ENCODE peak calls at places on chromosomes 1 and 21, in four cellular contexts. K is spleen, J is GM12878, T is H1. Z is an unnamed sample.

GRCh38 chr1:212179394-212180076 is 105.7 kb upstream of the PPP2R5A start:
- DNase-seq in K (no peak), J (no peak), T (no peak), Z (no peak)

GRCh38 chr1:84862810-84863251 is 30.2 kb downstream of the LPAR3 start:
- DNase-seq in K (no peak), J (peak), T (no peak), Z (no peak)

GRCh38 chr1:91402023-91402422 is 2.6 kb downstream of the HFM1 start:
- DNase-seq in K (no peak), J (no peak), T (no peak), Z (no peak)

GRCh38 chr21:15688016-15688415 is 41.8 kb upstream of the USP25 start:
- DNase-seq in K (no peak), J (no peak), T (no peak), Z (no peak)

GRCh38 chr1:187408217-187409004 is 579.7 kb downstream of the PLA2G4A start:
- DNase-seq in K (no peak), J (no peak), T (no peak), Z (no peak)

GRCh38 chr1:1197551-1198422 is 8.6 kb downstream of the TNFRSF18 start:
- DNase-seq in K (peak), J (no peak), T (no peak), Z (no peak)

GRCh38 chr1:168824418-168824817 is 95.4 kb upstream of the DPT start:
- DNase-seq in K (no peak), J (no peak), T (no peak), Z (no peak)

GRCh38 chr1:243407284-243408018 is 151.6 kb downstream of the SDCCAG8 start:
- DNase-seq in K (no peak), J (no peak), T (no peak), Z (no peak)

GRCh38 chr1:169588785-169589485 is 2.7 kb upstream of the F5 start:
- DNase-seq in K (no peak), J (no peak), T (no peak), Z (peak)

GRCh38 chr1:165381745-165382530 is 25.4 kb upstream of the LMX1A start:
- DNase-seq in K (no peak), J (no peak), T (no peak), Z (no peak)

GRCh38 chr1:168719306-168720111 is 9.5 kb downstream of the DPT start:
- DNase-seq in K (no peak), J (peak), T (no peak), Z (no peak)

GRCh38 chr1:62728963-62729362 is 40.8 kb upstream of the DOCK7 start:
- DNase-seq in K (no peak), J (no peak), T (no peak), Z (no peak)

GRCh38 chr1:18948913-18949688 is 7.4 kb downstream of the IFFO2 start:
- DNase-seq in K (no peak), J (no peak), T (no peak), Z (no peak)

DNA sequence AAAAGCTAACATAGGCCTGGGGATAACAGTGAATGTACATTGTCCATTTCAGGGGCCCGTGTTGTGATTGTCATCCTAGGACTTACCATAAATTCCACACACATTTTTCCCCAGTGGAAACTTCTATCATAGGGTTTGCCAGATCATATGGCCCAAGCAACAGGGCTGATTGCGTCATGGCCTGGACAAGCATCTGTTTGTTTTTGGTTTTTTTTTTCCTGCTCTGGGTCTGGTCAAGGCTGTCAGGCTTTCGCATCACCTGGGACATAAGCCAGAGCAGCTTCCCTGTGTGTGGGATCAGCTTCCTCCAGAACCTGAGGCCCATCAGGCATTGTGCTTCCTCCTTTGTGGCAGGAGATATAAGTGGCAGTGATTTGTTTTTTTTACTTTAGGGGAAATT is 598.5 kb upstream of the USP24 start:
- DNase-seq in K (no peak), J (no peak), T (no peak), Z (no peak)
- TF ChIP-seq POLR2AphosphoS5 in K (no peak), J (no peak), T (no peak), Z (peak)

DNA sequence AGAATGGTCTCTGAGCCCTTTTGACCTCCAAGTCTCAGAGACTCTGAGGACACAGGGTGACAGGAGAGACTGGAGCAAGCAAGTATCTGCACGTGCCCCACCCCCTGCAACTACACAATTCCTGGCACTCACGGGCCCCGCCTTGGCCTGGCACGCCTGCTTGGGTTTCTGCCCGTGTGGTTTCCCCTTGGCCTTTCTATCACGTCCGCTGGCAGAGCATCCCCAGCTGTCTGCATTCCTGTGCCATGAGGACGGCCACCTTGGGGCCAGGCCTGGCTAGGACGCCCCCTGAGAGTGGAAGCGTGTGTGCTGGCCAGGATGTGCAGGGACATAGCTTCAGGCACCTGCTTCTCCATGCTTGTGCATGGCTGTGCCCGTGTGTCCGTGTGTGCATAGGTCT is 14.3 kb upstream of the EDN2 start:
- DNase-seq in K (no peak), J (no peak), T (no peak), Z (no peak)
- TF ChIP-seq POLR2AphosphoS5 in K (peak), J (no peak), T (no peak), Z (peak)

DNA sequence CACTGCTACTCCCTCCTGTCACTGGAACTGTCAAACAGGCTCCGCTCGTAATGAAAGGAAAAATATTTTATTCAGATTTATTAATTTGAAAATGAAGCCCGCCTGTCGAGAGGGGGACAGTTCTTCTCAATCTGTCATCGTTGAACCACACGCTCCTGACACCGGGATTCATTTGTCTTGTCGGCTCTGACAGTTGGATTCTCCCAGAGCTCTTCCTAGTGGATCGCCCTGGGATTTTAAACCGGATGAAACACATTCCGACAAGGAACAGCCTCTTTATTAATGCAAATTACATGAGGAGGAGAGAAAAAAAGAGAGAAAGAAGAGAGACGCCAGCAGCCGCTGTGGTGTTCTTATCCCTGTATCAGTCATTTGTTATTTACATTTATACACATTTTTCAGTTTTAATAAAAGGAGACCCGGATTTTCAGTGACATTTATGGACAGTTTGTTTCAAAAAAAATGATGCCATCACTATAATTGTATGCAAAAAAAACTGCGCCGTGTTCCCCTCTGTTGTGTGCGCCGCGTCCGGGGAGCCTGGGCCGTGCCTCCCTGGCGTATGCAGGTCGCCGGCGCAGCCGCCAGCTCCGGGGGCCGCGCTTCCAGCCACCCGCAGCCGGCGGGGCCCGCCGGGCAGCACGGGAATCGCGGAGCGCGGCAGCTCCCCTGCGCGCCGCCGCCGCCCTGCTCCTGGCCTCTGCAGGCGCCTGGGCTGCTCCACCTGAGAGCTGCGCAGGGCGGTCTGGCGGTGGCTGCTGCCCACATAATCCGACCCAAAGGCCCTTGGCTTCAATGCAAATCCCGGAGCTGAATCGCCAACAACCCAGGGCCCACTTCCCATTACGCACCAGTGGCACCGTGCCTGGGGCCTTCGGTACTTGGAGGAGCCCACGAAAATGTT is 238.0 kb upstream of the PBX1 start:
- DNase-seq in K (no peak), J (no peak), T (peak), Z (no peak)
- TF ChIP-seq POLR2AphosphoS5 in K (no peak), J (no peak), T (no peak), Z (no peak)

GRCh38 chr1:32816676-32817158 is 441 bp downstream of the YARS1 start:
- DNase-seq in K (no peak), J (no peak), T (no peak), Z (no peak)

GRCh38 chr1:32813941-32814739 is 3.0 kb downstream of the YARS1 start:
- DNase-seq in K (no peak), J (no peak), T (no peak), Z (no peak)

GRCh38 chr1:32818804-32819541 is 1.5 kb downstream of the S100PBP start:
- DNase-seq in K (no peak), J (peak), T (no peak), Z (no peak)

GRCh38 chr1:32817815-32818786 is 648 bp downstream of the S100PBP start:
- DNase-seq in K (no peak), J (no peak), T (peak), Z (peak)

GRCh38 chr1:32817159-32817814 is at the start of the genes S100PBP and YARS1:
- DNase-seq in K (peak), J (peak), T (peak), Z (peak)
- TF ChIP-seq POLR2AphosphoS5 in K (peak), J (peak), T (no peak), Z (peak)

GRCh38 chr1:36467027-36467410 is 2.8 kb upstream of the MRPS15 start:
- DNase-seq in K (peak), J (no peak), T (no peak), Z (no peak)
- TF ChIP-seq POLR2AphosphoS5 in K (no peak), J (no peak), T (no peak), Z (no peak)

DNA sequence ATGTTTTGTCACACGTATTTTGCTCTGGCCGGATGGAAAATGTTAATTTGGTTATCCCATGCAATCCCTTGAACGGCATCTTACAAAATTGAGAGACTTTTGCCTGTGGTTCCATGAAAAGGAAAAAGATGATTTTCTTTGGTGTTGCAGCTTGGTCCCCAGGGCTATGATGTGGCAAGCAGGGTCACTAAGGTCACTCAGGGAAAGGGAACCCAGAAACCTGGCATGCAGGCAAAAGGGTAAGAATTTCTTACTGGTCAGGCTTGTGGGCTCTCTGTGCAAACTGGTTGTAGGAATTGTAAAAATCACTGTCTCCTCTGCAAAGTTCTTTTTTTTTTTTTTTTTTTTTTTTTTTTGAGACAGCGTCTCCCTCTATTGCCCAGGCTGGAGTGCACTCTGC is 48.4 kb upstream of the NBPF3 start:
- DNase-seq in K (no peak), J (no peak), T (no peak), Z (no peak)
- TF ChIP-seq POLR2AphosphoS5 in K (no peak), J (no peak), T (no peak), Z (no peak)

GRCh38 chr1:113980120-113980519 is 846 bp downstream of the OLFML3 start:
- DNase-seq in K (peak), J (no peak), T (no peak), Z (no peak)

GRCh38 chr1:113983826-113984225 is 4.6 kb downstream of the OLFML3 start:
- DNase-seq in K (no peak), J (no peak), T (no peak), Z (no peak)

GRCh38 chr1:113982955-113983742 is 3.9 kb downstream of the OLFML3 start:
- DNase-seq in K (no peak), J (no peak), T (no peak), Z (no peak)

GRCh38 chr1:113984710-113985109 is 5.4 kb downstream of the OLFML3 start:
- DNase-seq in K (no peak), J (no peak), T (no peak), Z (no peak)

GRCh38 chr1:113981962-113982931 is 3.0 kb downstream of the OLFML3 start:
- DNase-seq in K (no peak), J (no peak), T (no peak), Z (no peak)
- TF ChIP-seq POLR2AphosphoS5 in K (no peak), J (no peak), T (no peak), Z (peak)

DNA sequence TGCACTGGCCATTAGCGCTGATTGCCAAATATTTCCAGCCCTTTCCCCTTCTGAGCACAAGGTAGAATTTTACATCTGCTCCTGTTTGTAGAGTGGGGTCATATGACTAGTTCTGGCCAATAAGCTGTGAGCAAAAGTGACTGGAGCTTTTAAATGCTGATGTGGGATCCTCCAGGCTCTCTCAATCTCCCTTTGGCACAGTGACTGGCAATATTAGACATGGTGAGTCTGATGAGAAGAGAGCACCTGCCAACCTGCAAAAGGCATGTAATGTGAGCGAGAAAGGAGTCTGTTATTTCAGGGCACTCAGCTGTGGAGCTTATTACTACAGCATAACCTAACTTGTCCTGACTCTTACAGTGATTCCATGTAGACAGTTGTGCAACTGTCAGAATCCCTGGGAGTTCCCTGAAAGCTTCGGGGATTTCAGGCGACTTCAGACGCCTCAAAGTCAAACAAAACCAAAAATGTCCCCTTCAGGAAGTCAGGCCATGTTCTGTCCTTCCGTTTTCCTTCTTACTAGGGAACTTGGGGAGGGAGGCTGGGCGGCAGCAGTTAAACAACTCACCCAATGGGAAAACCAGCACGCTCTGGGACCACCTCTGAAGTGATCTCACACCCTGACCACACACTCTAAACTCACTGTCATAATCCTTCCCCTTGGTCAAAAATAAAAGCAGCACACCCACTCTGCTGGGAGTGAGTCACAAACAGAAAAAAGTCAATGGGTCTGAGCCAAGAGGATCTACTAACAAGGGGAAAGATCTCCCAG is 3.6 kb upstream of the RASSF5 start:
- DNase-seq in K (peak), J (peak), T (no peak), Z (no peak)
- TF ChIP-seq POLR2AphosphoS5 in K (no peak), J (no peak), T (no peak), Z (no peak)